ENCODE peak calls at places on chromosomes 16 and 17, in nine cellular contexts. N is activated T-helper 1 cell treated with Interleukin-2 at 50 U/mL for 16 hours; I is RKO; C is CD8-positive, alpha-beta memory T cell; P is T-helper 2 cell; Z is stimulated activated CD8-positive, alpha-beta memory T cell treated with anti-CD3 and anti-CD28 coated beads, Interleukin-7, amount 100 ng/mL, for 1 hour; O is hepatocyte; K is mesenteric fat pad; A is effector memory CD4-positive, alpha-beta T cell. Y is an unnamed sample.

GRCh38 chr17:77613627-77614026 is 344.9 kb upstream of the TNRC6C start:
- DNase-seq in K (peak), C (no peak), O (no peak), A (no peak), I (no peak), P (no peak), N (no peak), Z (no peak), Y (no peak)

GRCh38 chr17:1604831-1605528 is 23.7 kb downstream of the SLC43A2 start:
- DNase-seq in Z (no peak), I (no peak), C (no peak), O (peak), N (no peak), K (no peak), P (no peak), A (no peak), Y (no peak)

GRCh38 chr16:73268311-73268997 is 220.5 kb upstream of the ZFHX3 start:
- DNase-seq in N (no peak), P (no peak), C (no peak), I (no peak), A (no peak), K (no peak), Z (no peak), O (no peak), Y (no peak)

GRCh38 chr17:17797119-17797809 is 39.5 kb downstream of the SREBF1 start:
- DNase-seq in C (no peak), A (no peak), I (no peak), Z (no peak), N (no peak), K (no peak), P (no peak), O (no peak), Y (no peak)

GRCh38 chr17:79749156-79749815 is 18.5 kb downstream of the ENPP7 start:
- DNase-seq in P (no peak), Z (no peak), I (no peak), O (no peak), N (no peak), C (no peak), K (no peak), A (no peak), Y (peak)

GRCh38 chr16:88045820-88046303 is 94.6 kb downstream of the BANP start:
- DNase-seq in I (no peak), Z (no peak), N (no peak), O (no peak), A (no peak), C (no peak), P (no peak), K (no peak), Y (no peak)

GRCh38 chr17:1726626-1727257 is 2.2 kb downstream of the WDR81 start:
- DNase-seq in Z (no peak), A (no peak), P (no peak), I (no peak), O (no peak), K (no peak), C (no peak), N (no peak), Y (no peak)

GRCh38 chr17:59561042-59561441 is 4.4 kb upstream of the DHX40 start:
- DNase-seq in K (no peak), P (no peak), O (peak), A (no peak), C (no peak), N (no peak), I (peak), Z (no peak), Y (peak)

GRCh38 chr17:44002141-44002848 is 2.1 kb upstream of the NAGS start:
- DNase-seq in K (no peak), I (peak), C (no peak), P (no peak), A (no peak), Z (no peak), O (no peak), N (no peak), Y (peak)

GRCh38 chr16:55570159-55570558 is 3.7 kb downstream of the CAPNS2 start:
- DNase-seq in K (no peak), N (no peak), P (no peak), C (no peak), O (no peak), A (no peak), Z (no peak), I (no peak), Y (no peak)

GRCh38 chr17:39927928-39928867 is 666 bp downstream of the LRRC3C start:
- DNase-seq in N (no peak), P (no peak), C (no peak), I (no peak), A (no peak), O (peak), Z (no peak), K (no peak), Y (no peak)

GRCh38 chr16:22183901-22184614 is 21.8 kb downstream of the SDR42E2 start:
- DNase-seq in O (no peak), I (no peak), P (no peak), Z (no peak), C (no peak), A (no peak), K (no peak), N (no peak), Y (no peak)

GRCh38 chr16:17396762-17397498 is 73.8 kb downstream of the XYLT1 start:
- DNase-seq in Z (no peak), N (peak), I (no peak), K (peak), C (peak), O (peak), A (peak), P (no peak), Y (no peak)

GRCh38 chr17:67221062-67221998 is 23.7 kb downstream of the HELZ start:
- DNase-seq in K (no peak), Z (no peak), C (no peak), O (peak), A (no peak), N (no peak), P (no peak), I (peak), Y (peak)

GRCh38 chr16:86946396-86946795 is 368.0 kb downstream of the FOXL1 start:
- DNase-seq in O (no peak), P (no peak), I (no peak), K (no peak), C (no peak), A (no peak), Z (no peak), N (no peak), Y (peak)

GRCh38 chr17:45123930-45124796 is 8.2 kb downstream of the PLCD3 start:
- DNase-seq in P (no peak), I (peak), Z (no peak), K (no peak), C (no peak), O (peak), N (peak), A (peak), Y (peak)

GRCh38 chr16:3561626-3562025 is 15.6 kb downstream of the NLRC3 start:
- DNase-seq in I (no peak), N (no peak), Z (no peak), P (no peak), A (no peak), O (no peak), K (no peak), C (no peak), Y (no peak)

GRCh38 chr17:74215332-74215727 is 2.0 kb downstream of the TTYH2 start:
- DNase-seq in I (no peak), C (no peak), K (no peak), P (no peak), O (no peak), A (no peak), Z (no peak), N (no peak), Y (no peak)

GRCh38 chr16:1159325-1159972 is 6.5 kb downstream of the CACNA1H start:
- DNase-seq in O (no peak), N (no peak), Z (no peak), C (no peak), K (no peak), P (no peak), I (no peak), A (no peak), Y (no peak)

GRCh38 chr17:82358467-82359350 is at the start of gene TEX19:
- DNase-seq in A (no peak), N (no peak), P (no peak), K (no peak), Z (no peak), O (no peak), I (peak), C (no peak), Y (no peak)

GRCh38 chr16:79312502-79312901 is 288.0 kb downstream of the MAF start:
- DNase-seq in Z (no peak), O (peak), K (no peak), N (no peak), I (no peak), A (no peak), P (no peak), C (no peak), Y (no peak)

GRCh38 chr17:43171761-43172487 is 910 bp downstream of the NBR1 start:
- DNase-seq in I (peak), O (peak), C (no peak), A (no peak), Z (no peak), P (no peak), N (no peak), K (no peak), Y (peak)

GRCh38 chr17:35778641-35779196 is 16.7 kb downstream of the MMP28 start:
- DNase-seq in O (no peak), I (no peak), A (no peak), C (no peak), N (no peak), P (no peak), K (no peak), Z (no peak), Y (no peak)

GRCh38 chr16:27174007-27174406 is 29.3 kb upstream of the KDM8 start:
- DNase-seq in P (no peak), A (peak), N (peak), Z (peak), K (no peak), O (no peak), I (no peak), C (peak), Y (no peak)

GRCh38 chr17:46818929-46819859 is 702 bp upstream of the WNT3 start:
- DNase-seq in P (no peak), N (no peak), K (no peak), O (no peak), Z (no peak), I (no peak), A (no peak), C (no peak), Y (no peak)

GRCh38 chr17:80486692-80487091 is 10.3 kb upstream of the NPTX1 start:
- DNase-seq in Z (no peak), K (no peak), P (no peak), O (no peak), C (no peak), I (no peak), A (no peak), N (no peak), Y (no peak)

GRCh38 chr16:56606688-56607618 is 1.4 kb upstream of the MT2A start:
- DNase-seq in I (peak), O (peak), C (no peak), N (no peak), A (no peak), Z (no peak), P (no peak), K (peak), Y (peak)

GRCh38 chr16:84699147-84699711 is 571 bp upstream of the USP10 start:
- DNase-seq in C (no peak), P (peak), O (no peak), A (no peak), Z (no peak), I (peak), N (no peak), K (no peak), Y (peak)

GRCh38 chr17:8386841-8387240 is 3.8 kb upstream of the RPL26 start:
- DNase-seq in O (no peak), N (no peak), C (no peak), I (no peak), Z (no peak), A (no peak), P (no peak), K (no peak), Y (no peak)

GRCh38 chr16:50666658-50667496 is 14.2 kb downstream of the SNX20 start:
- DNase-seq in A (peak), K (no peak), P (no peak), N (peak), C (no peak), O (no peak), I (no peak), Z (no peak), Y (no peak)

GRCh38 chr16:75130150-75130771 is 13.7 kb upstream of the LDHD start:
- DNase-seq in P (no peak), Z (no peak), I (no peak), A (no peak), O (no peak), C (no peak), N (no peak), K (no peak), Y (no peak)

GRCh38 chr17:7883781-7884386 is 4.7 kb upstream of the CHD3 start:
- DNase-seq in K (no peak), Z (no peak), I (peak), C (no peak), P (no peak), O (peak), N (no peak), A (peak), Y (no peak)

GRCh38 chr17:41910701-41911391 is 7.9 kb downstream of the ACLY start:
- DNase-seq in A (no peak), K (no peak), N (no peak), O (no peak), I (peak), Z (no peak), P (no peak), C (no peak), Y (peak)